ENCODE peak calls at places on chromosome 10, in six cellular contexts. N is upper lobe of left lung, Z is gastrocnemius medialis, I is AG04449, S is A549, F is AG04450. L is an unnamed sample.

GRCh38 chr10:94546616-94547175 is 1.1 kb downstream of the HELLS start:
- DNase-seq in F (no peak), Z (no peak), I (no peak), N (no peak), S (no peak), L (peak; percentile 22)

GRCh38 chr10:79185067-79185774 is 116.5 kb downstream of the ZMIZ1 start:
- DNase-seq in N (no peak), F (no peak), S (no peak), I (no peak), Z (no peak), L (no peak)

GRCh38 chr10:7545256-7545655 is 121.5 kb downstream of the ITIH5 start:
- DNase-seq in Z (no peak), N (no peak), F (no peak), S (no peak), I (no peak), L (no peak)

GRCh38 chr10:128457136-128457535 is 330.9 kb upstream of the MKI67 start:
- DNase-seq in I (no peak), Z (no peak), N (no peak), S (no peak), F (no peak), L (no peak)

GRCh38 chr10:63421591-63421990 is 44.2 kb downstream of the JMJD1C start:
- DNase-seq in S (no peak), N (no peak), F (no peak), Z (no peak), I (no peak), L (peak; percentile 83)

GRCh38 chr10:103042908-103043307 is 124.8 kb downstream of the CNNM2 start:
- DNase-seq in I (no peak), S (peak; percentile 32), N (no peak), F (no peak), Z (no peak), L (no peak)

GRCh38 chr10:14163374-14164125 is 167.2 kb downstream of the FRMD4A start:
- DNase-seq in I (no peak), N (no peak), S (no peak), F (no peak), Z (no peak), L (no peak)

GRCh38 chr10:90987383-90987782 is 66.5 kb upstream of the ANKRD1 start:
- DNase-seq in I (no peak), Z (no peak), S (no peak), N (no peak), F (no peak), L (no peak)

GRCh38 chr10:119441921-119442757 is 100.4 kb downstream of the RGS10 start:
- DNase-seq in I (no peak), F (no peak), Z (no peak), S (no peak), N (no peak), L (no peak)

GRCh38 chr10:101772895-101773761 is 2.8 kb downstream of the FGF8 start:
- DNase-seq in F (no peak), Z (no peak), I (no peak), S (no peak), N (peak; percentile 12), L (no peak)

GRCh38 chr10:122703483-122704448 is 4.1 kb upstream of the C10orf120 start:
- DNase-seq in Z (peak; percentile 13), I (no peak), S (peak; percentile 62), F (no peak), N (peak; percentile 64), L (peak; percentile 59)

GRCh38 chr10:125344573-125345121 is 184.3 kb upstream of the CTBP2 start:
- DNase-seq in Z (no peak), F (no peak), S (no peak), N (no peak), I (no peak), L (no peak)

GRCh38 chr10:103564799-103565365 is 71.4 kb downstream of the NEURL1 start:
- DNase-seq in S (peak; percentile 43), I (no peak), N (no peak), F (no peak), Z (no peak), L (peak; percentile 37)

GRCh38 chr10:98407744-98408241 is 7.2 kb downstream of the PYROXD2 start:
- DNase-seq in Z (no peak), I (no peak), F (no peak), S (no peak), N (no peak), L (no peak)

GRCh38 chr10:37856881-37857286 is 526 bp downstream of the ZNF248 start:
- DNase-seq in S (peak; percentile 13), I (no peak), F (no peak), Z (no peak), N (peak; percentile 30), L (peak; percentile 50)

GRCh38 chr10:1454428-1454827 is 282.9 kb downstream of the ADARB2 start:
- DNase-seq in I (no peak), S (no peak), Z (no peak), F (no peak), N (no peak), L (peak; percentile 78)

GRCh38 chr10:128043259-128044045 is 82.8 kb downstream of the MKI67 start:
- DNase-seq in I (no peak), S (no peak), Z (no peak), F (no peak), N (no peak), L (no peak)

GRCh38 chr10:79313320-79313719 is 33.9 kb upstream of the PPIF start:
- DNase-seq in Z (no peak), N (no peak), F (no peak), S (no peak), I (no peak), L (no peak)

GRCh38 chr10:68897336-68897741 is 3.8 kb upstream of the DDX50 start:
- DNase-seq in S (peak; percentile 79), Z (no peak), I (peak; percentile 28), N (peak; percentile 22), F (peak; percentile 38), L (peak; percentile 65)

GRCh38 chr10:97292097-97292861 is at the start of gene ARHGAP19:
- DNase-seq in I (peak; percentile 82), F (peak; percentile 95), Z (peak; percentile 97), S (peak; percentile 99), N (peak; percentile 95), L (peak; percentile 98)
- TF ChIP-seq CTCF in I (peak; percentile 36), F (peak; percentile 18), Z (no peak), S (peak; percentile 14), N (peak; percentile 24), L (no peak)

GRCh38 chr10:129972145-129972965 is 8.3 kb upstream of the EBF3 start:
- DNase-seq in Z (no peak), F (no peak), I (no peak), N (no peak), S (no peak), L (no peak)

GRCh38 chr10:129971381-129972144 is 7.5 kb upstream of the EBF3 start:
- DNase-seq in F (no peak), I (no peak), S (peak; percentile 63), Z (no peak), N (peak; percentile 37), L (peak; percentile 39)

GRCh38 chr10:129968937-129969527 is 5.0 kb upstream of the EBF3 start:
- DNase-seq in N (no peak), S (peak; percentile 56), I (no peak), F (no peak), Z (no peak), L (peak; percentile 7)

GRCh38 chr10:129969528-129970264 is 5.6 kb upstream of the EBF3 start:
- DNase-seq in S (no peak), I (no peak), F (no peak), Z (no peak), N (no peak), L (no peak)

GRCh38 chr10:129970404-129971364 is 6.6 kb upstream of the EBF3 start:
- DNase-seq in F (no peak), Z (no peak), I (no peak), S (no peak), N (no peak), L (no peak)
- H3K4me3 ChIP-seq in F (no peak overlapping the region), Z (peak overlapping the region; percentile 60), I (no peak overlapping the region), S (peak overlapping the region; percentile 50), N (no peak overlapping the region), L (no peak overlapping the region)

GRCh38 chr10:28530751-28531150 is 2.2 kb upstream of the WAC start:
- DNase-seq in S (no peak), Z (no peak), I (no peak), N (no peak), F (no peak), L (no peak)

GRCh38 chr10:28532223-28532508 is 752 bp upstream of the WAC start:
- DNase-seq in F (peak; percentile 6), Z (peak; percentile 6), N (no peak), I (no peak), S (no peak), L (no peak)

GRCh38 chr10:28532509-28533314 is at the start of gene WAC:
- DNase-seq in Z (peak; percentile 92), S (peak; percentile 93), N (peak; percentile 95), I (peak; percentile 59), F (peak; percentile 82), L (peak; percentile 97)

GRCh38 chr10:28533571-28534304 is 820 bp downstream of the WAC start:
- DNase-seq in I (no peak), N (peak; percentile 73), Z (peak; percentile 47), F (no peak), S (peak; percentile 46), L (peak; percentile 69)

DNA sequence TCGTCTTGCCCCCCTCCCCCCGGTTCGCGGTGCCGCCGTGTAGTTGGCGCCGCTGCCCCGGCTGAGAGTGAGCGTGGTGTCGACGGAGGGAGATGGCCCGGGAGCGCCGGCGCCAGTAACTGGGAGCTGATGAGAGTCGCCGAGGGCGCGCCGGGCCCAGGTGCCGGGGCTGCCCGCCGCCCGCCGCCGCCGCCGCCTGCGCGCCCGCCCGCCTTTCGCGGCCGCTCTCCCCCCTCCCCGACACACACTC is 322 bp downstream of the WAC start:
- DNase-seq in Z (no peak), I (no peak), S (no peak), N (no peak), F (no peak), L (no peak)
- TF ChIP-seq CTCF in Z (no peak), I (no peak), S (no peak), N (no peak), F (no peak), L (no peak)

GRCh38 chr10:96287392-96288105 is 16.2 kb upstream of the BLNK start:
- DNase-seq in S (peak; percentile 31), F (no peak), Z (no peak), I (no peak), N (peak; percentile 44), L (peak; percentile 92)
- H3K4me3 ChIP-seq in S (no peak overlapping the region), F (no peak overlapping the region), Z (no peak overlapping the region), I (no peak overlapping the region), N (no peak overlapping the region), L (peak overlapping the region; percentile 67)

DNA sequence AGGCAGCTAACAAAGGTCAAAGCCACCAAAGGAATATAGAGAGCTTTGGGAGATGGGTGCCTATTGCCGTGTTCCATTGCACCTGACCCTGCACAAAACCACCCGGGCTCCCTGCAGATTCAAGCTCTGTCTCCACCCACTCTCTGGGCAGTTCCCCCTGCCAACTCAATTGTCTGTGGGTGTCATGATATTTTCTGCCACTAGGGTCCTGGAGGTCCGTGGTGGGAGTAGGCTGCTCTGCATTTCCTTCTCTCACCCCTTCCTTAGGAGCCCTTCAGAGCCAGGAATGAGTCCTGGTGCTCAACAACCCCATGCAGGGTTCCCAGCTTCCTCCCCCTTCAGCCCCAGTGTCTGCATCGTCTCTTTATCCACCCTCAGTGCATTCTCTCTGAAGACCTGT is 34.1 kb downstream of the PNLIPRP2 start:
- DNase-seq in Z (no peak), S (peak; percentile 31), I (no peak), F (no peak), N (no peak), L (peak; percentile 7)
- TF ChIP-seq CTCF in Z (no peak), S (no peak), I (no peak), F (peak; percentile 38), N (no peak), L (peak; percentile 27)

L was measured in GM12865.